ENCODE peak calls at places on chromosomes 5 and 9, in ten cellular contexts. X, K, V, H, E, Y, L, Q, P and C are unnamed samples.

GRCh38 chr9:127035948-127036347 is 86.5 kb downstream of the ANGPTL2 start:
- DNase-seq in X (no peak), K (no peak), V (peak; percentile 64), H (no peak), E (no peak), Y (peak; percentile 51), L (no peak), Q (no peak), P (no peak), C (no peak)

GRCh38 chr9:7212101-7212500 is 454.3 kb downstream of the KDM4C start:
- DNase-seq in X (no peak), K (no peak), V (no peak), H (no peak), E (no peak), Y (peak; percentile 26), L (no peak), Q (no peak), P (no peak), C (no peak)

GRCh38 chr9:3331801-3332200 is 194.0 kb downstream of the RFX3 start:
- DNase-seq in X (no peak), K (no peak), V (no peak), H (no peak), E (no peak), Y (no peak), L (no peak), Q (no peak), P (no peak), C (no peak)

GRCh38 chr5:147658293-147658932 is 124.1 kb downstream of the JAKMIP2 start:
- DNase-seq in X (no peak), K (no peak), V (no peak), H (no peak), E (no peak), Y (no peak), L (no peak), Q (no peak), P (no peak), C (no peak)

GRCh38 chr5:177604116-177604521 is 4.2 kb downstream of the B4GALT7 start:
- DNase-seq in X (no peak), K (no peak), V (no peak), H (no peak), E (no peak), Y (no peak), L (no peak), Q (no peak), P (no peak), C (no peak)

GRCh38 chr5:2560435-2560834 is 191.0 kb downstream of the IRX2 start:
- DNase-seq in X (no peak), K (no peak), V (no peak), H (no peak), E (no peak), Y (no peak), L (no peak), Q (no peak), P (no peak), C (no peak)

GRCh38 chr9:111036946-111037743 is 1.1 kb downstream of the LPAR1 start:
- DNase-seq in X (no peak), K (no peak), V (no peak), H (no peak), E (no peak), Y (no peak), L (no peak), Q (no peak), P (no peak), C (no peak)

GRCh38 chr9:35756743-35757526 is 2.9 kb upstream of the MSMP start:
- DNase-seq in X (peak; percentile 45), K (peak; percentile 47), V (peak; percentile 57), H (peak; percentile 24), E (peak; percentile 84), Y (peak; percentile 62), L (peak; percentile 57), Q (no peak), P (peak; percentile 87), C (no peak)

GRCh38 chr5:172688735-172689572 is 47.9 kb downstream of the NEURL1B start:
- DNase-seq in X (peak; percentile 53), K (no peak), V (peak; percentile 75), H (no peak), E (no peak), Y (no peak), L (peak; percentile 82), Q (no peak), P (peak; percentile 56), C (no peak)

GRCh38 chr9:93112864-93113389 is 16.9 kb downstream of the CARD19 start:
- DNase-seq in X (no peak), K (no peak), V (no peak), H (no peak), E (peak; percentile 36), Y (no peak), L (no peak), Q (no peak), P (no peak), C (no peak)

GRCh38 chr9:116160676-116161571 is 7.3 kb downstream of the PAPPA start:
- DNase-seq in X (no peak), K (no peak), V (no peak), H (no peak), E (no peak), Y (no peak), L (no peak), Q (no peak), P (no peak), C (no peak)

GRCh38 chr5:115459844-115460243 is 84.7 kb downstream of the FEM1C start:
- DNase-seq in X (no peak), K (no peak), V (no peak), H (no peak), E (no peak), Y (no peak), L (no peak), Q (no peak), P (no peak), C (no peak)

GRCh38 chr5:1763548-1763911 is 36.1 kb downstream of the MRPL36 start:
- DNase-seq in X (peak; percentile 28), K (peak; percentile 21), V (peak; percentile 27), H (no peak), E (peak; percentile 49), Y (no peak), L (peak; percentile 75), Q (no peak), P (peak; percentile 37), C (no peak)

GRCh38 chr9:128733256-128733655 is 9.3 kb upstream of the ZDHHC12 start:
- DNase-seq in X (no peak), K (no peak), V (peak; percentile 32), H (no peak), E (peak; percentile 72), Y (no peak), L (peak; percentile 64), Q (no peak), P (peak; percentile 8), C (no peak)

GRCh38 chr9:128892223-128892892 is 10.4 kb downstream of the LRRC8A start:
- DNase-seq in X (no peak), K (peak; percentile 40), V (peak; percentile 95), H (peak; percentile 89), E (peak; percentile 81), Y (peak; percentile 91), L (peak; percentile 99), Q (no peak), P (peak; percentile 67), C (no peak)

GRCh38 chr9:105405514-105406131 is 42.2 kb upstream of the FSD1L start:
- DNase-seq in X (peak; percentile 48), K (peak; percentile 59), V (no peak), H (no peak), E (no peak), Y (no peak), L (no peak), Q (no peak), P (peak; percentile 86), C (peak; percentile 60)

GRCh38 chr9:86322973-86323644 is 31.1 kb downstream of the TUT7 start:
- DNase-seq in X (no peak), K (no peak), V (no peak), H (no peak), E (no peak), Y (no peak), L (no peak), Q (no peak), P (no peak), C (no peak)

GRCh38 chr5:62681117-62681850 is 102.7 kb downstream of the LRRC70 start:
- DNase-seq in X (no peak), K (no peak), V (no peak), H (no peak), E (no peak), Y (no peak), L (no peak), Q (no peak), P (no peak), C (no peak)

GRCh38 chr5:178941361-178941760 is 363 bp downstream of the ZNF454 start:
- DNase-seq in X (no peak), K (no peak), V (no peak), H (peak; percentile 32), E (peak; percentile 44), Y (no peak), L (no peak), Q (no peak), P (no peak), C (no peak)

GRCh38 chr9:69078581-69078980 is 43.0 kb downstream of the FXN start:
- DNase-seq in X (no peak), K (no peak), V (peak; percentile 54), H (no peak), E (no peak), Y (no peak), L (no peak), Q (no peak), P (no peak), C (no peak)

GRCh38 chr5:29902859-29903258 is 1290.6 kb upstream of the CDH6 start:
- DNase-seq in X (no peak), K (no peak), V (no peak), H (no peak), E (no peak), Y (no peak), L (no peak), Q (no peak), P (no peak), C (no peak)

GRCh38 chr5:65539827-65540226 is 23.1 kb downstream of the CENPK start:
- DNase-seq in X (no peak), K (no peak), V (no peak), H (no peak), E (no peak), Y (no peak), L (peak; percentile 25), Q (no peak), P (no peak), C (no peak)